ENCODE peak calls at places on chromosomes 5 and 9, in ten cellular contexts. One of them, this sample, is unnamed.

GRCh38 chr9:98781588-98782383 is 14.6 kb downstream of the ANKS6 start:
- DNase-seq in GM12891: no peak
- DNase-seq in transverse colon: peak; percentile 77
- DNase-seq in prostate gland: no peak
- DNase-seq in breast epithelium: no peak
- DNase-seq in SK-N-SH: no peak
- DNase-seq in endothelial cell of umbilical vein: no peak
- DNase-seq in HCT116: peak; percentile 89
- DNase-seq in GM23338: no peak
- DNase-seq in GM12892: no peak
- DNase-seq in this sample: peak; percentile 81

GRCh38 chr9:976258-976804 is at the start of gene DMRT3:
- DNase-seq in prostate gland: no peak
- DNase-seq in breast epithelium: no peak
- DNase-seq in endothelial cell of umbilical vein: no peak
- DNase-seq in GM23338: peak; percentile 88
- DNase-seq in SK-N-SH: peak; percentile 34
- DNase-seq in GM12891: no peak
- DNase-seq in transverse colon: no peak
- DNase-seq in HCT116: no peak
- DNase-seq in GM12892: no peak
- DNase-seq in this sample: no peak

GRCh38 chr5:178460598-178461425 is 129.4 kb downstream of the COL23A1 start:
- DNase-seq in prostate gland: peak; percentile 48
- DNase-seq in HCT116: peak; percentile 54
- DNase-seq in transverse colon: peak; percentile 76
- DNase-seq in breast epithelium: peak; percentile 63
- DNase-seq in GM12891: peak; percentile 39
- DNase-seq in GM12892: peak; percentile 47
- DNase-seq in GM23338: peak; percentile 87
- DNase-seq in SK-N-SH: peak; percentile 81
- DNase-seq in endothelial cell of umbilical vein: peak; percentile 43
- DNase-seq in this sample: peak; percentile 72

GRCh38 chr5:16457451-16457850 is 8.1 kb downstream of the ZNF622 start:
- DNase-seq in GM23338: no peak
- DNase-seq in HCT116: no peak
- DNase-seq in GM12891: no peak
- DNase-seq in breast epithelium: no peak
- DNase-seq in prostate gland: no peak
- DNase-seq in SK-N-SH: no peak
- DNase-seq in GM12892: no peak
- DNase-seq in transverse colon: no peak
- DNase-seq in endothelial cell of umbilical vein: peak; percentile 3
- DNase-seq in this sample: no peak

GRCh38 chr9:101457003-101457402 is 21.4 kb upstream of the ALDOB start:
- DNase-seq in HCT116: no peak
- DNase-seq in GM12891: no peak
- DNase-seq in GM12892: no peak
- DNase-seq in prostate gland: no peak
- DNase-seq in endothelial cell of umbilical vein: no peak
- DNase-seq in SK-N-SH: no peak
- DNase-seq in GM23338: peak; percentile 78
- DNase-seq in breast epithelium: no peak
- DNase-seq in transverse colon: no peak
- DNase-seq in this sample: no peak

GRCh38 chr5:60334281-60334713 is 365.7 kb downstream of the DEPDC1B start:
- DNase-seq in transverse colon: no peak
- DNase-seq in breast epithelium: no peak
- DNase-seq in GM23338: no peak
- DNase-seq in HCT116: no peak
- DNase-seq in GM12891: no peak
- DNase-seq in prostate gland: no peak
- DNase-seq in SK-N-SH: no peak
- DNase-seq in GM12892: no peak
- DNase-seq in endothelial cell of umbilical vein: no peak
- DNase-seq in this sample: no peak

GRCh38 chr9:8241201-8241600 is 441.6 kb upstream of the DMAC1 start:
- DNase-seq in HCT116: no peak
- DNase-seq in breast epithelium: no peak
- DNase-seq in GM23338: no peak
- DNase-seq in GM12892: no peak
- DNase-seq in prostate gland: no peak
- DNase-seq in endothelial cell of umbilical vein: no peak
- DNase-seq in transverse colon: no peak
- DNase-seq in SK-N-SH: no peak
- DNase-seq in GM12891: no peak
- DNase-seq in this sample: no peak

GRCh38 chr5:169805527-169805934 is 168.5 kb downstream of the DOCK2 start:
- DNase-seq in GM12891: peak; percentile 30
- DNase-seq in SK-N-SH: no peak
- DNase-seq in GM23338: no peak
- DNase-seq in endothelial cell of umbilical vein: no peak
- DNase-seq in transverse colon: no peak
- DNase-seq in HCT116: no peak
- DNase-seq in GM12892: peak; percentile 43
- DNase-seq in prostate gland: no peak
- DNase-seq in breast epithelium: no peak
- DNase-seq in this sample: no peak

GRCh38 chr5:89988129-89988528 is 421.4 kb downstream of the CETN3 start:
- DNase-seq in GM23338: peak; percentile 40
- DNase-seq in transverse colon: no peak
- DNase-seq in GM12891: no peak
- DNase-seq in SK-N-SH: no peak
- DNase-seq in HCT116: no peak
- DNase-seq in prostate gland: no peak
- DNase-seq in endothelial cell of umbilical vein: no peak
- DNase-seq in GM12892: no peak
- DNase-seq in breast epithelium: no peak
- DNase-seq in this sample: no peak

GRCh38 chr9:38281917-38282316 is 110.6 kb upstream of the ALDH1B1 start:
- DNase-seq in SK-N-SH: no peak
- DNase-seq in HCT116: no peak
- DNase-seq in endothelial cell of umbilical vein: no peak
- DNase-seq in breast epithelium: no peak
- DNase-seq in GM12892: no peak
- DNase-seq in GM12891: no peak
- DNase-seq in transverse colon: no peak
- DNase-seq in GM23338: no peak
- DNase-seq in prostate gland: no peak
- DNase-seq in this sample: peak; percentile 79

GRCh38 chr5:40687316-40687715 is 7.6 kb downstream of the PTGER4 start:
- DNase-seq in endothelial cell of umbilical vein: peak; percentile 47
- DNase-seq in SK-N-SH: no peak
- DNase-seq in GM23338: no peak
- DNase-seq in GM12892: no peak
- DNase-seq in HCT116: no peak
- DNase-seq in GM12891: no peak
- DNase-seq in breast epithelium: no peak
- DNase-seq in prostate gland: no peak
- DNase-seq in transverse colon: no peak
- DNase-seq in this sample: no peak

GRCh38 chr9:109498195-109499060 is at the start of gene PTPN3:
- DNase-seq in GM12891: no peak
- DNase-seq in prostate gland: no peak
- DNase-seq in GM23338: peak; percentile 46
- DNase-seq in transverse colon: peak; percentile 22
- DNase-seq in HCT116: no peak
- DNase-seq in GM12892: no peak
- DNase-seq in endothelial cell of umbilical vein: no peak
- DNase-seq in breast epithelium: no peak
- DNase-seq in SK-N-SH: peak; percentile 80
- DNase-seq in this sample: no peak

GRCh38 chr9:91220491-91221135 is 141.1 kb downstream of the AUH start:
- DNase-seq in GM23338: no peak
- DNase-seq in endothelial cell of umbilical vein: no peak
- DNase-seq in SK-N-SH: no peak
- DNase-seq in GM12892: no peak
- DNase-seq in breast epithelium: no peak
- DNase-seq in GM12891: no peak
- DNase-seq in prostate gland: no peak
- DNase-seq in transverse colon: no peak
- DNase-seq in HCT116: no peak
- DNase-seq in this sample: no peak

GRCh38 chr9:129069825-129070473 is 11.0 kb upstream of the DOLPP1 start:
- DNase-seq in GM12892: no peak
- DNase-seq in GM12891: no peak
- DNase-seq in transverse colon: no peak
- DNase-seq in breast epithelium: no peak
- DNase-seq in endothelial cell of umbilical vein: no peak
- DNase-seq in SK-N-SH: no peak
- DNase-seq in prostate gland: no peak
- DNase-seq in GM23338: no peak
- DNase-seq in HCT116: no peak
- DNase-seq in this sample: peak; percentile 93

GRCh38 chr5:73197637-73198257 is 24.8 kb downstream of the TMEM174 start:
- DNase-seq in breast epithelium: no peak
- DNase-seq in endothelial cell of umbilical vein: no peak
- DNase-seq in transverse colon: no peak
- DNase-seq in SK-N-SH: no peak
- DNase-seq in prostate gland: no peak
- DNase-seq in GM12891: no peak
- DNase-seq in GM12892: no peak
- DNase-seq in HCT116: no peak
- DNase-seq in GM23338: no peak
- DNase-seq in this sample: no peak

GRCh38 chr5:80282054-80282453 is 26.2 kb upstream of the SERINC5 start:
- DNase-seq in SK-N-SH: no peak
- DNase-seq in HCT116: no peak
- DNase-seq in breast epithelium: no peak
- DNase-seq in GM12891: no peak
- DNase-seq in GM23338: no peak
- DNase-seq in endothelial cell of umbilical vein: no peak
- DNase-seq in transverse colon: no peak
- DNase-seq in GM12892: no peak
- DNase-seq in prostate gland: no peak
- DNase-seq in this sample: no peak

GRCh38 chr5:173423452-173424117 is 95.4 kb upstream of the STC2 start:
- DNase-seq in SK-N-SH: no peak
- DNase-seq in endothelial cell of umbilical vein: no peak
- DNase-seq in GM12892: no peak
- DNase-seq in prostate gland: no peak
- DNase-seq in HCT116: no peak
- DNase-seq in transverse colon: no peak
- DNase-seq in GM12891: no peak
- DNase-seq in breast epithelium: no peak
- DNase-seq in GM23338: no peak
- DNase-seq in this sample: no peak

GRCh38 chr9:127452481-127453092 is 1.3 kb downstream of the LRSAM1 start:
- DNase-seq in endothelial cell of umbilical vein: peak; percentile 19
- DNase-seq in SK-N-SH: peak; percentile 68
- DNase-seq in transverse colon: peak; percentile 85
- DNase-seq in GM12891: no peak
- DNase-seq in GM12892: no peak
- DNase-seq in prostate gland: peak; percentile 52
- DNase-seq in GM23338: no peak
- DNase-seq in breast epithelium: peak; percentile 61
- DNase-seq in HCT116: no peak
- DNase-seq in this sample: no peak
- TF ChIP-seq POLR2AphosphoS5 in endothelial cell of umbilical vein: no peak
- TF ChIP-seq POLR2AphosphoS5 in SK-N-SH: no peak
- TF ChIP-seq POLR2AphosphoS5 in transverse colon: peak; percentile 74
- TF ChIP-seq POLR2AphosphoS5 in GM12891: no peak
- TF ChIP-seq POLR2AphosphoS5 in GM12892: no peak
- TF ChIP-seq POLR2AphosphoS5 in prostate gland: peak; percentile 18
- TF ChIP-seq POLR2AphosphoS5 in GM23338: no peak
- TF ChIP-seq POLR2AphosphoS5 in breast epithelium: no peak
- TF ChIP-seq POLR2AphosphoS5 in HCT116: no peak
- TF ChIP-seq POLR2AphosphoS5 in this sample: no peak

GRCh38 chr5:159773062-159773924 is 143.0 kb upstream of the ADRA1B start:
- DNase-seq in SK-N-SH: peak; percentile 68
- DNase-seq in transverse colon: peak; percentile 60
- DNase-seq in GM12891: peak; percentile 59
- DNase-seq in endothelial cell of umbilical vein: peak; percentile 41
- DNase-seq in HCT116: peak; percentile 44
- DNase-seq in prostate gland: peak; percentile 20
- DNase-seq in breast epithelium: peak; percentile 54
- DNase-seq in GM23338: peak; percentile 71
- DNase-seq in GM12892: peak; percentile 47
- DNase-seq in this sample: peak; percentile 85
- TF ChIP-seq POLR2AphosphoS5 in SK-N-SH: peak; percentile 37
- TF ChIP-seq POLR2AphosphoS5 in transverse colon: peak; percentile 22
- TF ChIP-seq POLR2AphosphoS5 in GM12891: no peak
- TF ChIP-seq POLR2AphosphoS5 in endothelial cell of umbilical vein: no peak
- TF ChIP-seq POLR2AphosphoS5 in HCT116: no peak
- TF ChIP-seq POLR2AphosphoS5 in prostate gland: peak; percentile 29
- TF ChIP-seq POLR2AphosphoS5 in breast epithelium: no peak
- TF ChIP-seq POLR2AphosphoS5 in GM23338: no peak
- TF ChIP-seq POLR2AphosphoS5 in GM12892: no peak
- TF ChIP-seq POLR2AphosphoS5 in this sample: peak; percentile 56

GRCh38 chr9:4021621-4022213 is 278.2 kb downstream of the GLIS3 start:
- DNase-seq in prostate gland: no peak
- DNase-seq in SK-N-SH: no peak
- DNase-seq in GM12892: no peak
- DNase-seq in GM12891: no peak
- DNase-seq in HCT116: no peak
- DNase-seq in transverse colon: no peak
- DNase-seq in breast epithelium: no peak
- DNase-seq in GM23338: no peak
- DNase-seq in endothelial cell of umbilical vein: no peak
- DNase-seq in this sample: no peak

GRCh38 chr9:4020747-4021296 is 279.0 kb downstream of the GLIS3 start:
- DNase-seq in HCT116: no peak
- DNase-seq in GM12891: no peak
- DNase-seq in breast epithelium: no peak
- DNase-seq in SK-N-SH: no peak
- DNase-seq in endothelial cell of umbilical vein: no peak
- DNase-seq in transverse colon: no peak
- DNase-seq in GM23338: no peak
- DNase-seq in prostate gland: no peak
- DNase-seq in GM12892: no peak
- DNase-seq in this sample: peak; percentile 49

GRCh38 chr9:4020038-4020746 is 279.7 kb downstream of the GLIS3 start:
- DNase-seq in prostate gland: no peak
- DNase-seq in GM12891: no peak
- DNase-seq in endothelial cell of umbilical vein: no peak
- DNase-seq in HCT116: no peak
- DNase-seq in GM12892: no peak
- DNase-seq in SK-N-SH: no peak
- DNase-seq in transverse colon: no peak
- DNase-seq in GM23338: no peak
- DNase-seq in breast epithelium: no peak
- DNase-seq in this sample: peak; percentile 20

GRCh38 chr9:4012446-4012845 is 287.4 kb downstream of the GLIS3 start:
- DNase-seq in breast epithelium: no peak
- DNase-seq in GM12891: no peak
- DNase-seq in HCT116: no peak
- DNase-seq in endothelial cell of umbilical vein: no peak
- DNase-seq in transverse colon: no peak
- DNase-seq in SK-N-SH: no peak
- DNase-seq in GM12892: no peak
- DNase-seq in GM23338: no peak
- DNase-seq in prostate gland: no peak
- DNase-seq in this sample: no peak

GRCh38 chr9:4016789-4017188 is 283.1 kb downstream of the GLIS3 start:
- DNase-seq in transverse colon: no peak
- DNase-seq in SK-N-SH: no peak
- DNase-seq in GM23338: no peak
- DNase-seq in breast epithelium: no peak
- DNase-seq in GM12891: no peak
- DNase-seq in GM12892: no peak
- DNase-seq in endothelial cell of umbilical vein: no peak
- DNase-seq in HCT116: no peak
- DNase-seq in prostate gland: no peak
- DNase-seq in this sample: no peak
- TF ChIP-seq POLR2AphosphoS5 in transverse colon: no peak
- TF ChIP-seq POLR2AphosphoS5 in SK-N-SH: no peak
- TF ChIP-seq POLR2AphosphoS5 in GM23338: no peak
- TF ChIP-seq POLR2AphosphoS5 in breast epithelium: no peak
- TF ChIP-seq POLR2AphosphoS5 in GM12891: no peak
- TF ChIP-seq POLR2AphosphoS5 in GM12892: no peak
- TF ChIP-seq POLR2AphosphoS5 in endothelial cell of umbilical vein: no peak
- TF ChIP-seq POLR2AphosphoS5 in HCT116: no peak
- TF ChIP-seq POLR2AphosphoS5 in prostate gland: no peak
- TF ChIP-seq POLR2AphosphoS5 in this sample: no peak

GRCh38 chr5:141839015-141839513 is 39.1 kb downstream of the PCDH1 start:
- DNase-seq in GM12892: no peak
- DNase-seq in HCT116: no peak
- DNase-seq in SK-N-SH: no peak
- DNase-seq in prostate gland: no peak
- DNase-seq in endothelial cell of umbilical vein: peak; percentile 90
- DNase-seq in transverse colon: no peak
- DNase-seq in GM12891: no peak
- DNase-seq in breast epithelium: no peak
- DNase-seq in GM23338: peak; percentile 95
- DNase-seq in this sample: no peak
- TF ChIP-seq POLR2AphosphoS5 in GM12892: no peak
- TF ChIP-seq POLR2AphosphoS5 in HCT116: no peak
- TF ChIP-seq POLR2AphosphoS5 in SK-N-SH: no peak
- TF ChIP-seq POLR2AphosphoS5 in prostate gland: no peak
- TF ChIP-seq POLR2AphosphoS5 in endothelial cell of umbilical vein: peak; percentile 49
- TF ChIP-seq POLR2AphosphoS5 in transverse colon: no peak
- TF ChIP-seq POLR2AphosphoS5 in GM12891: no peak
- TF ChIP-seq POLR2AphosphoS5 in breast epithelium: no peak
- TF ChIP-seq POLR2AphosphoS5 in GM23338: peak; percentile 52
- TF ChIP-seq POLR2AphosphoS5 in this sample: no peak